ENCODE peak calls at places on chromosomes 5 and 9, in four cellular contexts. One of them, this sample, is unnamed.

GRCh38 chr5:170192829-170193228 is 40.0 kb upstream of the C5orf58 start:
- DNase-seq in testis: no peak
- DNase-seq in KBM-7: no peak
- DNase-seq in nephron progenitor cell: no peak
- DNase-seq in this sample: no peak

GRCh38 chr5:118447350-118447749 is 541.0 kb downstream of the DTWD2 start:
- DNase-seq in testis: no peak
- DNase-seq in KBM-7: no peak
- DNase-seq in nephron progenitor cell: no peak
- DNase-seq in this sample: no peak

GRCh38 chr5:158119852-158120708 is 261.1 kb upstream of the CLINT1 start:
- DNase-seq in nephron progenitor cell: no peak
- DNase-seq in testis: no peak
- DNase-seq in KBM-7: no peak
- DNase-seq in this sample: no peak

GRCh38 chr9:35237303-35237702 is 75.5 kb downstream of the UNC13B start:
- DNase-seq in testis: no peak
- DNase-seq in nephron progenitor cell: no peak
- DNase-seq in KBM-7: no peak
- DNase-seq in this sample: no peak

GRCh38 chr9:34896112-34896511 is 62.0 kb upstream of the PHF24 start:
- DNase-seq in testis: no peak
- DNase-seq in KBM-7: peak
- DNase-seq in nephron progenitor cell: no peak
- DNase-seq in this sample: no peak

GRCh38 chr5:172758077-172758835 is 12.7 kb downstream of the DUSP1 start:
- DNase-seq in KBM-7: no peak
- DNase-seq in nephron progenitor cell: no peak
- DNase-seq in testis: no peak
- DNase-seq in this sample: no peak

GRCh38 chr5:98639258-98639657 is 134.2 kb upstream of the RGMB start:
- DNase-seq in KBM-7: no peak
- DNase-seq in nephron progenitor cell: no peak
- DNase-seq in testis: no peak
- DNase-seq in this sample: no peak

GRCh38 chr9:133734600-133735414 is 3.3 kb downstream of the SARDH start:
- DNase-seq in KBM-7: no peak
- DNase-seq in nephron progenitor cell: no peak
- DNase-seq in testis: peak
- DNase-seq in this sample: no peak

GRCh38 chr5:39063037-39063436 is 11.2 kb downstream of the RICTOR start:
- DNase-seq in KBM-7: no peak
- DNase-seq in testis: no peak
- DNase-seq in nephron progenitor cell: no peak
- DNase-seq in this sample: no peak

GRCh38 chr5:14824490-14824889 is 47.1 kb downstream of the ANKH start:
- DNase-seq in KBM-7: no peak
- DNase-seq in nephron progenitor cell: no peak
- DNase-seq in testis: no peak
- DNase-seq in this sample: no peak

GRCh38 chr5:5826911-5827310 is 404.4 kb downstream of the ICE1 start:
- DNase-seq in nephron progenitor cell: no peak
- DNase-seq in testis: no peak
- DNase-seq in KBM-7: no peak
- DNase-seq in this sample: no peak

GRCh38 chr5:2877520-2877919 is 126.0 kb upstream of the IRX2 start:
- DNase-seq in nephron progenitor cell: no peak
- DNase-seq in KBM-7: no peak
- DNase-seq in testis: no peak
- DNase-seq in this sample: no peak

GRCh38 chr5:124580925-124581821 is 165.3 kb downstream of the ZNF608 start:
- DNase-seq in testis: no peak
- DNase-seq in nephron progenitor cell: peak
- DNase-seq in KBM-7: no peak
- DNase-seq in this sample: no peak

GRCh38 chr9:131046093-131046380 is 37.1 kb downstream of the LAMC3 start:
- DNase-seq in KBM-7: no peak
- DNase-seq in nephron progenitor cell: no peak
- DNase-seq in testis: no peak
- DNase-seq in this sample: no peak

This sample was measured in occipital lobe.